ENCODE peak calls at places on chromosomes 1 and 21, in eight cellular contexts. One of them, this sample, is unnamed.

GRCh38 chr1:19448491-19449439 is 36.6 kb downstream of the CAPZB start:
- DNase-seq in ovary: peak
- DNase-seq in non-pigmented ciliary epithelial cell: no peak
- DNase-seq in cortex of kidney: no peak
- DNase-seq in T-helper 2 cell: no peak
- DNase-seq in upper lobe of right lung: no peak
- DNase-seq in GM12891: no peak
- DNase-seq in stimulated activated CD4-positive, alpha-beta T cell treated with anti-CD3 and anti-CD28 coated beads, Interleukin-2, amount 100 ng/mL, for 24 hours: no peak
- DNase-seq in this sample: peak

GRCh38 chr1:178472531-178472930 is 24.2 kb downstream of the CLEC20A start:
- DNase-seq in ovary: no peak
- DNase-seq in non-pigmented ciliary epithelial cell: no peak
- DNase-seq in cortex of kidney: no peak
- DNase-seq in T-helper 2 cell: no peak
- DNase-seq in upper lobe of right lung: no peak
- DNase-seq in GM12891: no peak
- DNase-seq in stimulated activated CD4-positive, alpha-beta T cell treated with anti-CD3 and anti-CD28 coated beads, Interleukin-2, amount 100 ng/mL, for 24 hours: no peak
- DNase-seq in this sample: no peak

GRCh38 chr1:1627261-1627841 is 4.6 kb upstream of the MMP23B start:
- DNase-seq in ovary: peak
- DNase-seq in non-pigmented ciliary epithelial cell: no peak
- DNase-seq in cortex of kidney: no peak
- DNase-seq in T-helper 2 cell: no peak
- DNase-seq in upper lobe of right lung: no peak
- DNase-seq in GM12891: no peak
- DNase-seq in stimulated activated CD4-positive, alpha-beta T cell treated with anti-CD3 and anti-CD28 coated beads, Interleukin-2, amount 100 ng/mL, for 24 hours: no peak
- DNase-seq in this sample: peak

GRCh38 chr1:153417136-153417888 is 992 bp downstream of the S100A7A start:
- DNase-seq in ovary: no peak
- DNase-seq in non-pigmented ciliary epithelial cell: no peak
- DNase-seq in cortex of kidney: no peak
- DNase-seq in T-helper 2 cell: no peak
- DNase-seq in upper lobe of right lung: no peak
- DNase-seq in GM12891: no peak
- DNase-seq in stimulated activated CD4-positive, alpha-beta T cell treated with anti-CD3 and anti-CD28 coated beads, Interleukin-2, amount 100 ng/mL, for 24 hours: no peak
- DNase-seq in this sample: no peak

GRCh38 chr1:243950166-243950565 is 100.1 kb upstream of the AKT3 start:
- DNase-seq in ovary: no peak
- DNase-seq in non-pigmented ciliary epithelial cell: peak
- DNase-seq in cortex of kidney: no peak
- DNase-seq in T-helper 2 cell: no peak
- DNase-seq in upper lobe of right lung: no peak
- DNase-seq in GM12891: no peak
- DNase-seq in stimulated activated CD4-positive, alpha-beta T cell treated with anti-CD3 and anti-CD28 coated beads, Interleukin-2, amount 100 ng/mL, for 24 hours: no peak
- DNase-seq in this sample: no peak

GRCh38 chr1:226983247-226983997 is 43.3 kb downstream of the COQ8A start:
- DNase-seq in ovary: no peak
- DNase-seq in non-pigmented ciliary epithelial cell: no peak
- DNase-seq in cortex of kidney: no peak
- DNase-seq in T-helper 2 cell: no peak
- DNase-seq in upper lobe of right lung: no peak
- DNase-seq in GM12891: peak
- DNase-seq in stimulated activated CD4-positive, alpha-beta T cell treated with anti-CD3 and anti-CD28 coated beads, Interleukin-2, amount 100 ng/mL, for 24 hours: no peak
- DNase-seq in this sample: peak

GRCh38 chr1:42747125-42747524 is 7.1 kb upstream of the CLDN19 start:
- DNase-seq in ovary: peak
- DNase-seq in non-pigmented ciliary epithelial cell: no peak
- DNase-seq in cortex of kidney: no peak
- DNase-seq in T-helper 2 cell: peak
- DNase-seq in upper lobe of right lung: no peak
- DNase-seq in GM12891: peak
- DNase-seq in stimulated activated CD4-positive, alpha-beta T cell treated with anti-CD3 and anti-CD28 coated beads, Interleukin-2, amount 100 ng/mL, for 24 hours: peak
- DNase-seq in this sample: no peak

GRCh38 chr1:43072314-43072713 is 99.8 kb downstream of the EBNA1BP2 start:
- DNase-seq in ovary: no peak
- DNase-seq in non-pigmented ciliary epithelial cell: no peak
- DNase-seq in cortex of kidney: no peak
- DNase-seq in T-helper 2 cell: no peak
- DNase-seq in upper lobe of right lung: no peak
- DNase-seq in GM12891: no peak
- DNase-seq in stimulated activated CD4-positive, alpha-beta T cell treated with anti-CD3 and anti-CD28 coated beads, Interleukin-2, amount 100 ng/mL, for 24 hours: no peak
- DNase-seq in this sample: no peak

GRCh38 chr1:42957229-42957879 is 1.3 kb downstream of the SLC2A1 start:
- DNase-seq in ovary: no peak
- DNase-seq in non-pigmented ciliary epithelial cell: no peak
- DNase-seq in cortex of kidney: no peak
- DNase-seq in T-helper 2 cell: no peak
- DNase-seq in upper lobe of right lung: no peak
- DNase-seq in GM12891: no peak
- DNase-seq in stimulated activated CD4-positive, alpha-beta T cell treated with anti-CD3 and anti-CD28 coated beads, Interleukin-2, amount 100 ng/mL, for 24 hours: no peak
- DNase-seq in this sample: no peak

GRCh38 chr1:8239306-8240023 is 78.4 kb upstream of the SLC45A1 start:
- DNase-seq in ovary: peak
- DNase-seq in non-pigmented ciliary epithelial cell: no peak
- DNase-seq in cortex of kidney: no peak
- DNase-seq in T-helper 2 cell: no peak
- DNase-seq in upper lobe of right lung: peak
- DNase-seq in GM12891: no peak
- DNase-seq in stimulated activated CD4-positive, alpha-beta T cell treated with anti-CD3 and anti-CD28 coated beads, Interleukin-2, amount 100 ng/mL, for 24 hours: no peak
- DNase-seq in this sample: peak

GRCh38 chr1:117838911-117839310 is 90.5 kb downstream of the GDAP2 start:
- DNase-seq in ovary: no peak
- DNase-seq in non-pigmented ciliary epithelial cell: no peak
- DNase-seq in cortex of kidney: no peak
- DNase-seq in T-helper 2 cell: no peak
- DNase-seq in upper lobe of right lung: no peak
- DNase-seq in GM12891: no peak
- DNase-seq in stimulated activated CD4-positive, alpha-beta T cell treated with anti-CD3 and anti-CD28 coated beads, Interleukin-2, amount 100 ng/mL, for 24 hours: no peak
- DNase-seq in this sample: no peak

GRCh38 chr1:30732277-30732996 is 9.1 kb upstream of the MATN1 start:
- DNase-seq in ovary: no peak
- DNase-seq in non-pigmented ciliary epithelial cell: no peak
- DNase-seq in cortex of kidney: no peak
- DNase-seq in T-helper 2 cell: no peak
- DNase-seq in upper lobe of right lung: no peak
- DNase-seq in GM12891: no peak
- DNase-seq in stimulated activated CD4-positive, alpha-beta T cell treated with anti-CD3 and anti-CD28 coated beads, Interleukin-2, amount 100 ng/mL, for 24 hours: no peak
- DNase-seq in this sample: no peak

GRCh38 chr1:206609229-206609991 is 2.9 kb downstream of the EIF2D start:
- DNase-seq in ovary: no peak
- DNase-seq in non-pigmented ciliary epithelial cell: no peak
- DNase-seq in cortex of kidney: no peak
- DNase-seq in T-helper 2 cell: no peak
- DNase-seq in upper lobe of right lung: no peak
- DNase-seq in GM12891: no peak
- DNase-seq in stimulated activated CD4-positive, alpha-beta T cell treated with anti-CD3 and anti-CD28 coated beads, Interleukin-2, amount 100 ng/mL, for 24 hours: no peak
- DNase-seq in this sample: no peak

GRCh38 chr1:3553166-3553939 is 58.0 kb downstream of the MEGF6 start:
- DNase-seq in ovary: peak
- DNase-seq in non-pigmented ciliary epithelial cell: no peak
- DNase-seq in cortex of kidney: no peak
- DNase-seq in T-helper 2 cell: no peak
- DNase-seq in upper lobe of right lung: no peak
- DNase-seq in GM12891: no peak
- DNase-seq in stimulated activated CD4-positive, alpha-beta T cell treated with anti-CD3 and anti-CD28 coated beads, Interleukin-2, amount 100 ng/mL, for 24 hours: no peak
- DNase-seq in this sample: no peak

GRCh38 chr21:42199488-42200463 is 19.2 kb upstream of the ABCG1 start:
- DNase-seq in ovary: no peak
- DNase-seq in non-pigmented ciliary epithelial cell: peak
- DNase-seq in cortex of kidney: no peak
- DNase-seq in T-helper 2 cell: no peak
- DNase-seq in upper lobe of right lung: peak
- DNase-seq in GM12891: peak
- DNase-seq in stimulated activated CD4-positive, alpha-beta T cell treated with anti-CD3 and anti-CD28 coated beads, Interleukin-2, amount 100 ng/mL, for 24 hours: no peak
- DNase-seq in this sample: no peak